ENCODE peak calls at places on chromosomes 1 and 21, in seven cellular contexts. G is CD8-positive, alpha-beta memory T cell; Z is keratinocyte; D is uterus; I is SJSA1; W is left lung; E is naive thymus-derived CD4-positive, alpha-beta T cell. H is an unnamed sample.

GRCh38 chr1:31712625-31713024 is 8.8 kb upstream of the COL16A1 start:
- DNase-seq in G (no peak), Z (no peak), D (peak; percentile 84), I (peak; percentile 92), W (peak; percentile 50), E (no peak), H (no peak)

GRCh38 chr1:188652678-188653077 is 1823.9 kb downstream of the PLA2G4A start:
- DNase-seq in G (no peak), Z (no peak), D (no peak), I (no peak), W (no peak), E (no peak), H (no peak)

GRCh38 chr1:180154003-180154324 is 705 bp upstream of the QSOX1 start:
- DNase-seq in G (no peak), Z (no peak), D (no peak), I (no peak), W (no peak), E (no peak), H (peak; percentile 13)

GRCh38 chr1:179541774-179542173 is 34.0 kb downstream of the NPHS2 start:
- DNase-seq in G (no peak), Z (no peak), D (no peak), I (no peak), W (no peak), E (no peak), H (no peak)

GRCh38 chr1:248853023-248853422 is 5.9 kb downstream of the ZNF692 start:
- DNase-seq in G (no peak), Z (no peak), D (no peak), I (peak; percentile 22), W (no peak), E (no peak), H (no peak)

GRCh38 chr21:34595457-34595856 is 19.5 kb downstream of the RCAN1 start:
- DNase-seq in G (no peak), Z (no peak), D (no peak), I (no peak), W (no peak), E (no peak), H (no peak)

GRCh38 chr21:33030633-33031032 is 4.9 kb downstream of the OLIG2 start:
- DNase-seq in G (no peak), Z (no peak), D (no peak), I (no peak), W (no peak), E (no peak), H (no peak)

GRCh38 chr1:23567996-23568607 is 8.8 kb upstream of the ID3 start:
- DNase-seq in G (no peak), Z (no peak), D (no peak), I (no peak), W (no peak), E (no peak), H (no peak)

GRCh38 chr1:12585536-12585935 is 32.5 kb downstream of the DHRS3 start:
- DNase-seq in G (no peak), Z (no peak), D (no peak), I (no peak), W (no peak), E (no peak), H (no peak)

GRCh38 chr1:66399888-66400529 is 133.9 kb upstream of the SGIP1 start:
- DNase-seq in G (no peak), Z (no peak), D (no peak), I (no peak), W (no peak), E (no peak), H (no peak)

GRCh38 chr21:44551290-44552015 is at the start of gene KRTAP10-2:
- DNase-seq in G (no peak), Z (no peak), D (no peak), I (no peak), W (no peak), E (no peak), H (no peak)

GRCh38 chr1:216034506-216034905 is 388.7 kb downstream of the USH2A start:
- DNase-seq in G (no peak), Z (no peak), D (no peak), I (no peak), W (no peak), E (no peak), H (no peak)

GRCh38 chr1:61459345-61459744 is 265.6 kb downstream of the TM2D1 start:
- DNase-seq in G (no peak), Z (no peak), D (no peak), I (no peak), W (no peak), E (no peak), H (no peak)

GRCh38 chr21:41703857-41704501 is 62.9 kb downstream of the RIPK4 start:
- DNase-seq in G (no peak), Z (no peak), D (no peak), I (no peak), W (no peak), E (no peak), H (peak; percentile 51)

GRCh38 chr1:58883037-58883887 is 99.4 kb upstream of the JUN start:
- DNase-seq in G (no peak), Z (peak; percentile 92), D (peak; percentile 71), I (peak; percentile 84), W (peak; percentile 83), E (no peak), H (peak; percentile 47)

GRCh38 chr1:209435654-209436566 is 147.6 kb upstream of the CAMK1G start:
- DNase-seq in G (no peak), Z (no peak), D (peak; percentile 76), I (peak; percentile 75), W (peak; percentile 56), E (peak; percentile 10), H (peak; percentile 64)

GRCh38 chr1:2645776-2646175 is 13.0 kb upstream of the MMEL1 start:
- DNase-seq in G (peak; percentile 36), Z (no peak), D (no peak), I (no peak), W (no peak), E (no peak), H (no peak)

GRCh38 chr1:2644171-2644570 is 11.4 kb upstream of the MMEL1 start:
- DNase-seq in G (peak; percentile 40), Z (no peak), D (peak; percentile 12), I (peak; percentile 36), W (no peak), E (no peak), H (no peak)

GRCh38 chr1:2643414-2644077 is 10.7 kb upstream of the MMEL1 start:
- DNase-seq in G (no peak), Z (no peak), D (peak; percentile 29), I (peak; percentile 40), W (no peak), E (no peak), H (no peak)

GRCh38 chr1:2644591-2645101 is 11.8 kb upstream of the MMEL1 start:
- DNase-seq in G (peak; percentile 43), Z (no peak), D (no peak), I (peak; percentile 34), W (no peak), E (peak; percentile 5), H (no peak)

GRCh38 chr1:2645143-2645542 is 12.3 kb upstream of the MMEL1 start:
- DNase-seq in G (peak; percentile 32), Z (no peak), D (no peak), I (no peak), W (no peak), E (no peak), H (no peak)
- H3K27me3 ChIP-seq in G (no peaks in the 10 kb centered on the region), Z (peaks cover under 1% of the 10 kb centered on the region), D (no peaks in the 10 kb centered on the region), I (no peaks in the 10 kb centered on the region), W (no peaks in the 10 kb centered on the region), E (no peaks in the 10 kb centered on the region), H (peaks cover 54% of the 10 kb centered on the region)

DNA sequence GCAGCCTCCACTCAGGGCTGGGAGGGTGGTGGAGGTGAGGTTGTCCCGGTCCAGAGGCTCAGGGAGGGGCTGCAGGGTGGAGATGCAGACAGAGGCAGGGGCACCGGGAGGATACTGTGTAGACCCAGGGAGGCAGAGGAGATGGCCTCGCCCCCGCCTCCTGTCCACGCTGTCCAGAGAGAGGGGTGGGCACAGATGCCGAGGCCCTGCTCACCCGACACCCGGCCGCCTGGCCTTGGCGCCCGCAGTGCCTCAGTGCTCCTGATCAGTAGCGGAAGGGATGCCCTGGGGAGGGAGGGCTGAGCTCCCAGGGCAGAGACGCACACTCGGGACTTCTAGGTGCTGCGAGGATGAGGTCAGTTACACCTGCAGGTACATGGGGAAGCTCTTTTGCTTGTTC is 102.7 kb upstream of the TTC34 start:
- DNase-seq in G (no peak), Z (no peak), D (no peak), I (no peak), W (no peak), E (no peak), H (no peak)
- H3K9me3 ChIP-seq in G (no peaks in the 10 kb centered on the region), Z (peaks cover 18% of the 10 kb centered on the region), D (no peaks in the 10 kb centered on the region), I (no peaks in the 10 kb centered on the region), W (no peaks in the 10 kb centered on the region), E (no peaks in the 10 kb centered on the region), H (no peaks in the 10 kb centered on the region)

DNA sequence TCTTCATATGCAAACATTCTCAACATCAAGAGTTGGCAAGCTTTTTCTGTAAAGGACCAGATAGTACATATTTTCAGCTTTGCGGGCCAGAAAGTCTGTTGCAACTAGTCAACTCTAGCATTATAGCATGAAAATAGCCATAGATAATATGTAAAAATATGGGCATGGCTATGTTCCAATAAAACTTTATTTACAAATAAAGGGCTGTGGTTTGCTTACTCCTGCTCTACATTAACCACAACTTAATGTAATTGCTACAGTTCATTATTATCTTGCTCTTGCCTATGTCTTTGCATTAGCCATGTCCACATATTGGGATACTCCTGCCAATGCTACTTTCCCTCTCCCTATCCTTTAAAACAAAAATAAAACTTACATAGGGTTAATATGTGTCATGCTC is 24.5 kb upstream of the CTSK start:
- DNase-seq in G (no peak), Z (no peak), D (no peak), I (no peak), W (no peak), E (no peak), H (no peak)
- H3K27me3 ChIP-seq in G (no peaks in the 10 kb centered on the region), Z (no peaks in the 10 kb centered on the region), D (no peaks in the 10 kb centered on the region), I (no peaks in the 10 kb centered on the region), W (no peaks in the 10 kb centered on the region), E (no peaks in the 10 kb centered on the region), H (no peaks in the 10 kb centered on the region)

GRCh38 chr21:27569091-27569490 is 602.2 kb upstream of the ADAMTS5 start:
- DNase-seq in G (no peak), Z (no peak), D (no peak), I (no peak), W (no peak), E (no peak), H (no peak)

GRCh38 chr21:27571706-27572105 is 604.8 kb upstream of the ADAMTS5 start:
- DNase-seq in G (no peak), Z (peak; percentile 78), D (no peak), I (no peak), W (no peak), E (no peak), H (no peak)

GRCh38 chr21:27572681-27573080 is 605.8 kb upstream of the ADAMTS5 start:
- DNase-seq in G (no peak), Z (no peak), D (no peak), I (no peak), W (no peak), E (no peak), H (no peak)

GRCh38 chr21:27570306-27570868 is 603.5 kb upstream of the ADAMTS5 start:
- DNase-seq in G (no peak), Z (peak; percentile 83), D (peak; percentile 31), I (peak; percentile 87), W (peak; percentile 37), E (no peak), H (no peak)

DNA sequence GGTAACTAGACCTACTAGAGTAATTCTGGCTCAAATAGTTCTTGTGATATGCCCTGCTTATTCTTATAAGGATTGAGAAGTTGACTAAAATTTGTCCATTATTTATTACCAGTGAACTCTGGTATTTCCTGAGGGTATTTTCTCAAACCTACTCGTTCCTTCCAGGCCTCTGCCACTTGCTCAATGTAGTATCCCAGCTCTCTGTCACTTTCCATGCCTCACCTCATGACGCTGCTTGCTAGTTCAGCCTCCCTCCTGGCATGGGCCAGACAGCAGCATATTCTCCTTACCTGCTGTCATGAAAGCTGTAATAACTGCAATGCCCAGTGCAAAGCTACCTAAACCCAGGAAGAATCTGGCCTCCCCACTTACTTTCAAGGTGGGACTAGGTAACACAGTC is 602.9 kb upstream of the ADAMTS5 start:
- DNase-seq in G (no peak), Z (no peak), D (no peak), I (no peak), W (no peak), E (no peak), H (no peak)
- H3K9me3 ChIP-seq in G (no peaks in the 10 kb centered on the region), Z (no peaks in the 10 kb centered on the region), D (no peaks in the 10 kb centered on the region), I (no peaks in the 10 kb centered on the region), W (no peaks in the 10 kb centered on the region), E (no peaks in the 10 kb centered on the region), H (no peaks in the 10 kb centered on the region)